ENCODE peak calls at places on chromosomes 7 and 10, in eight cellular contexts. One of them, this sample, is unnamed.

GRCh38 chr10:62851449-62851848 is 35.3 kb upstream of the EGR2 start:
- DNase-seq in effector memory CD4-positive, alpha-beta T cell: no peak
- DNase-seq in ascending aorta: no peak
- DNase-seq in neuronal stem cell: no peak
- DNase-seq in DND-41: no peak
- DNase-seq in left ventricle myocardium inferior: no peak
- DNase-seq in tibial nerve: no peak
- DNase-seq in fibroblast of lung: peak; percentile 32
- DNase-seq in this sample: no peak

GRCh38 chr10:101816913-101817541 is 1.2 kb downstream of the OGA start:
- DNase-seq in effector memory CD4-positive, alpha-beta T cell: no peak
- DNase-seq in ascending aorta: no peak
- DNase-seq in neuronal stem cell: no peak
- DNase-seq in DND-41: no peak
- DNase-seq in left ventricle myocardium inferior: no peak
- DNase-seq in tibial nerve: no peak
- DNase-seq in fibroblast of lung: no peak
- DNase-seq in this sample: no peak

GRCh38 chr10:22479419-22479818 is 134.1 kb downstream of the SPAG6 start:
- DNase-seq in effector memory CD4-positive, alpha-beta T cell: no peak
- DNase-seq in ascending aorta: no peak
- DNase-seq in neuronal stem cell: no peak
- DNase-seq in DND-41: peak; percentile 68
- DNase-seq in left ventricle myocardium inferior: peak; percentile 34
- DNase-seq in tibial nerve: no peak
- DNase-seq in fibroblast of lung: peak; percentile 44
- DNase-seq in this sample: no peak

GRCh38 chr10:44980309-44981171 is 1.9 kb upstream of the DEPP1 start:
- DNase-seq in effector memory CD4-positive, alpha-beta T cell: no peak
- DNase-seq in ascending aorta: no peak
- DNase-seq in neuronal stem cell: no peak
- DNase-seq in DND-41: no peak
- DNase-seq in left ventricle myocardium inferior: no peak
- DNase-seq in tibial nerve: no peak
- DNase-seq in fibroblast of lung: no peak
- DNase-seq in this sample: no peak

GRCh38 chr7:11923376-11923922 is 91.5 kb upstream of the THSD7A start:
- DNase-seq in effector memory CD4-positive, alpha-beta T cell: no peak
- DNase-seq in ascending aorta: no peak
- DNase-seq in neuronal stem cell: no peak
- DNase-seq in DND-41: no peak
- DNase-seq in left ventricle myocardium inferior: no peak
- DNase-seq in tibial nerve: no peak
- DNase-seq in fibroblast of lung: peak; percentile 2
- DNase-seq in this sample: no peak

GRCh38 chr10:49749144-49749543 is 13.0 kb downstream of the OGDHL start:
- DNase-seq in effector memory CD4-positive, alpha-beta T cell: no peak
- DNase-seq in ascending aorta: peak; percentile 24
- DNase-seq in neuronal stem cell: no peak
- DNase-seq in DND-41: no peak
- DNase-seq in left ventricle myocardium inferior: no peak
- DNase-seq in tibial nerve: no peak
- DNase-seq in fibroblast of lung: no peak
- DNase-seq in this sample: no peak

GRCh38 chr7:141709749-141710148 is 1.6 kb downstream of the WEE2 start:
- DNase-seq in effector memory CD4-positive, alpha-beta T cell: no peak
- DNase-seq in ascending aorta: no peak
- DNase-seq in neuronal stem cell: no peak
- DNase-seq in DND-41: no peak
- DNase-seq in left ventricle myocardium inferior: no peak
- DNase-seq in tibial nerve: no peak
- DNase-seq in fibroblast of lung: no peak
- DNase-seq in this sample: no peak

GRCh38 chr7:79361214-79361613 is 92.3 kb downstream of the MAGI2 start:
- DNase-seq in effector memory CD4-positive, alpha-beta T cell: no peak
- DNase-seq in ascending aorta: no peak
- DNase-seq in neuronal stem cell: no peak
- DNase-seq in DND-41: no peak
- DNase-seq in left ventricle myocardium inferior: no peak
- DNase-seq in tibial nerve: no peak
- DNase-seq in fibroblast of lung: no peak
- DNase-seq in this sample: no peak

GRCh38 chr7:42283553-42283952 is 46.5 kb upstream of the GLI3 start:
- DNase-seq in effector memory CD4-positive, alpha-beta T cell: no peak
- DNase-seq in ascending aorta: no peak
- DNase-seq in neuronal stem cell: no peak
- DNase-seq in DND-41: no peak
- DNase-seq in left ventricle myocardium inferior: no peak
- DNase-seq in tibial nerve: no peak
- DNase-seq in fibroblast of lung: peak; percentile 65
- DNase-seq in this sample: no peak

GRCh38 chr7:19009936-19010280 is 107.5 kb downstream of the TWIST1 start:
- DNase-seq in effector memory CD4-positive, alpha-beta T cell: no peak
- DNase-seq in ascending aorta: no peak
- DNase-seq in neuronal stem cell: no peak
- DNase-seq in DND-41: no peak
- DNase-seq in left ventricle myocardium inferior: no peak
- DNase-seq in tibial nerve: no peak
- DNase-seq in fibroblast of lung: peak; percentile 81
- DNase-seq in this sample: no peak

GRCh38 chr10:14253711-14254110 is 77.0 kb downstream of the FRMD4A start:
- DNase-seq in effector memory CD4-positive, alpha-beta T cell: no peak
- DNase-seq in ascending aorta: no peak
- DNase-seq in neuronal stem cell: no peak
- DNase-seq in DND-41: no peak
- DNase-seq in left ventricle myocardium inferior: no peak
- DNase-seq in tibial nerve: no peak
- DNase-seq in fibroblast of lung: no peak
- DNase-seq in this sample: no peak

GRCh38 chr7:138553805-138554204 is 93.7 kb downstream of the TRIM24 start:
- DNase-seq in effector memory CD4-positive, alpha-beta T cell: no peak
- DNase-seq in ascending aorta: no peak
- DNase-seq in neuronal stem cell: no peak
- DNase-seq in DND-41: no peak
- DNase-seq in left ventricle myocardium inferior: no peak
- DNase-seq in tibial nerve: no peak
- DNase-seq in fibroblast of lung: no peak
- DNase-seq in this sample: no peak

GRCh38 chr10:3330687-3331086 is 158.1 kb upstream of the PITRM1 start:
- DNase-seq in effector memory CD4-positive, alpha-beta T cell: no peak
- DNase-seq in ascending aorta: no peak
- DNase-seq in neuronal stem cell: no peak
- DNase-seq in DND-41: no peak
- DNase-seq in left ventricle myocardium inferior: no peak
- DNase-seq in tibial nerve: peak; percentile 62
- DNase-seq in fibroblast of lung: peak; percentile 79
- DNase-seq in this sample: peak; percentile 72

GRCh38 chr10:72255977-72256729 is 17.6 kb upstream of the DDIT4 start:
- DNase-seq in effector memory CD4-positive, alpha-beta T cell: no peak
- DNase-seq in ascending aorta: no peak
- DNase-seq in neuronal stem cell: no peak
- DNase-seq in DND-41: no peak
- DNase-seq in left ventricle myocardium inferior: no peak
- DNase-seq in tibial nerve: no peak
- DNase-seq in fibroblast of lung: no peak
- DNase-seq in this sample: no peak

GRCh38 chr10:72254891-72255568 is 18.7 kb upstream of the DDIT4 start:
- DNase-seq in effector memory CD4-positive, alpha-beta T cell: no peak
- DNase-seq in ascending aorta: peak; percentile 96
- DNase-seq in neuronal stem cell: peak; percentile 44
- DNase-seq in DND-41: peak; percentile 51
- DNase-seq in left ventricle myocardium inferior: peak; percentile 94
- DNase-seq in tibial nerve: peak; percentile 91
- DNase-seq in fibroblast of lung: peak; percentile 95
- DNase-seq in this sample: peak; percentile 57

GRCh38 chr10:72258617-72259016 is 15.1 kb upstream of the DDIT4 start:
- DNase-seq in effector memory CD4-positive, alpha-beta T cell: no peak
- DNase-seq in ascending aorta: no peak
- DNase-seq in neuronal stem cell: no peak
- DNase-seq in DND-41: no peak
- DNase-seq in left ventricle myocardium inferior: no peak
- DNase-seq in tibial nerve: no peak
- DNase-seq in fibroblast of lung: no peak
- DNase-seq in this sample: no peak

GRCh38 chr10:72259491-72260214 is 14.1 kb upstream of the DDIT4 start:
- DNase-seq in effector memory CD4-positive, alpha-beta T cell: no peak
- DNase-seq in ascending aorta: no peak
- DNase-seq in neuronal stem cell: no peak
- DNase-seq in DND-41: peak; percentile 33
- DNase-seq in left ventricle myocardium inferior: no peak
- DNase-seq in tibial nerve: no peak
- DNase-seq in fibroblast of lung: peak; percentile 96
- DNase-seq in this sample: peak; percentile 64

DNA sequence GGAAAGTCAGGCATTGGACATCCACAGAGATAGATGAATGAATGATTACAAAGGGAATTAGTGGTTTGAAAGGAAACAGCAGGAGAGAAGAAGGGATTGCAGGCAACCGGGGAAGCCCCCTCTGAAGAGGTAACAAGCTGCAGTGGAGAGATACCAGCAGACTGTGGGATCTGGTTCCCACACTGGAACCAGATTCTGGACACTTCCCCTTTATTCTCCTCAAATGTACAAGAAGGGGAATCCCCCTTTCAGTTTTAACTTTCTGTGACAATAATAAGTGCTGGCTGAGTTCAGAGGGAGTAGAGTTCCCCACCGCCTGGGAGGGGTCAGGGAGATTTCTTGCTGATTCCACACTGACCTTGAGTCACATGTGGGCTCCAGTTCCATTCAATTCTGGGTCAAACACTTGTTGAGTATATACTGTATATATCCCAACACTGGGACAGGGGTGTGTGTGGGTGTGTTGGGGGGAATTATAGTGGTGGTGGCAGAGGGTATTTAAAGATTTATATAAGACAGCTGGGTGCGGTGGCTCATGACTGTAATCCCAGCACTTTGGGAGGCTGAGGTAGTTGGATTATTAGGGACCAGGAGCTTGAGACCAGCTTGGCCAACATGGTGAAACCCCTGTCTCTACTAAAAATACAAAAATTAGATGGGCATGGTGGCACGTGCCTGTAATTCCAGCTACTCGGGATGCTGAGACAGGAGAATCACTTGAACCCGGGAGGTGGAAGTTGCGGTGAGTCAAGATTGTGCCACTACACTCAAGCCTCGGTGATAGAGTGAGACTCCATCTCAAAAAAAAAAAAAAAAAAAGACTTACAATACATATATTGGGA is 16.5 kb upstream of the DDIT4 start:
- DNase-seq in effector memory CD4-positive, alpha-beta T cell: no peak
- DNase-seq in ascending aorta: no peak
- DNase-seq in neuronal stem cell: no peak
- DNase-seq in DND-41: no peak
- DNase-seq in left ventricle myocardium inferior: peak; percentile 47
- DNase-seq in tibial nerve: no peak
- DNase-seq in fibroblast of lung: peak; percentile 47
- DNase-seq in this sample: peak; percentile 28
- H3K27ac ChIP-seq in effector memory CD4-positive, alpha-beta T cell: no peak overlapping the region
- H3K27ac ChIP-seq in ascending aorta: peak overlapping the region; percentile 91
- H3K27ac ChIP-seq in neuronal stem cell: peak overlapping the region; percentile 45
- H3K27ac ChIP-seq in DND-41: no peak overlapping the region
- H3K27ac ChIP-seq in left ventricle myocardium inferior: peak overlapping the region; percentile 97
- H3K27ac ChIP-seq in tibial nerve: peak overlapping the region; percentile 99
- H3K27ac ChIP-seq in fibroblast of lung: no peak overlapping the region
- H3K27ac ChIP-seq in this sample: no peak overlapping the region

GRCh38 chr7:68760556-68760955 is 837.7 kb upstream of the AUTS2 start:
- DNase-seq in effector memory CD4-positive, alpha-beta T cell: no peak
- DNase-seq in ascending aorta: no peak
- DNase-seq in neuronal stem cell: no peak
- DNase-seq in DND-41: no peak
- DNase-seq in left ventricle myocardium inferior: no peak
- DNase-seq in tibial nerve: no peak
- DNase-seq in fibroblast of lung: no peak
- DNase-seq in this sample: no peak
- H3K4me3 ChIP-seq in effector memory CD4-positive, alpha-beta T cell: no peak overlapping the region
- H3K4me3 ChIP-seq in ascending aorta: no peak overlapping the region
- H3K4me3 ChIP-seq in neuronal stem cell: no peak overlapping the region
- H3K4me3 ChIP-seq in DND-41: no peak overlapping the region
- H3K4me3 ChIP-seq in left ventricle myocardium inferior: no peak overlapping the region
- H3K4me3 ChIP-seq in tibial nerve: no peak overlapping the region
- H3K4me3 ChIP-seq in fibroblast of lung: no peak overlapping the region
- H3K4me3 ChIP-seq in this sample: no peak overlapping the region

DNA sequence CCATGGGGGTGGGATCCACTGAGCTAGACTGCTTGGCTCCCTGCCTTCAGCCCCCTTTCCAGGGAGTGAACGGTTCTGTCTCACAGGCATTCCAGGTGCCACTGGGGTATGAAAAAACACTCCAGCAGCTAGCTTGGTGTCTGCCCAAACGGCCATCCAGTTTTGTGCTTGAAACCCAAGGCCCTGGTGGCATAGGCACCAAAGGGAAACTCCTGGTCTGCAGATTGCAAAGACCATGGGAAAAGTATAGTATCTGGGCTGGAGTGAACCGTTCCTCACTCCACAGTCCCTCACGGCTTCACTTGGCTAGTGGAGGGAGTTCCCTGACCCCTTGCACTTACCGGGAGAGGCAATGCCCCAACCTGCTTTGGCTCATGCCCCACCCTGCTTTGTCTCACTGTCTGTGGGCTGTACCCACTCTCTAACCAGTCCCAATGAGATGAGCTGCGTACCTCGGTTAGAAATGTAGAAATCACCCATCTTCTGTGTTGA is 62.7 kb downstream of the PPP1R9A start:
- DNase-seq in effector memory CD4-positive, alpha-beta T cell: no peak
- DNase-seq in ascending aorta: no peak
- DNase-seq in neuronal stem cell: no peak
- DNase-seq in DND-41: no peak
- DNase-seq in left ventricle myocardium inferior: no peak
- DNase-seq in tibial nerve: no peak
- DNase-seq in fibroblast of lung: no peak
- DNase-seq in this sample: no peak
- H3K27ac ChIP-seq in effector memory CD4-positive, alpha-beta T cell: no peak overlapping the region
- H3K27ac ChIP-seq in ascending aorta: no peak overlapping the region
- H3K27ac ChIP-seq in neuronal stem cell: no peak overlapping the region
- H3K27ac ChIP-seq in DND-41: no peak overlapping the region
- H3K27ac ChIP-seq in left ventricle myocardium inferior: no peak overlapping the region
- H3K27ac ChIP-seq in tibial nerve: no peak overlapping the region
- H3K27ac ChIP-seq in fibroblast of lung: no peak overlapping the region
- H3K27ac ChIP-seq in this sample: no peak overlapping the region

DNA sequence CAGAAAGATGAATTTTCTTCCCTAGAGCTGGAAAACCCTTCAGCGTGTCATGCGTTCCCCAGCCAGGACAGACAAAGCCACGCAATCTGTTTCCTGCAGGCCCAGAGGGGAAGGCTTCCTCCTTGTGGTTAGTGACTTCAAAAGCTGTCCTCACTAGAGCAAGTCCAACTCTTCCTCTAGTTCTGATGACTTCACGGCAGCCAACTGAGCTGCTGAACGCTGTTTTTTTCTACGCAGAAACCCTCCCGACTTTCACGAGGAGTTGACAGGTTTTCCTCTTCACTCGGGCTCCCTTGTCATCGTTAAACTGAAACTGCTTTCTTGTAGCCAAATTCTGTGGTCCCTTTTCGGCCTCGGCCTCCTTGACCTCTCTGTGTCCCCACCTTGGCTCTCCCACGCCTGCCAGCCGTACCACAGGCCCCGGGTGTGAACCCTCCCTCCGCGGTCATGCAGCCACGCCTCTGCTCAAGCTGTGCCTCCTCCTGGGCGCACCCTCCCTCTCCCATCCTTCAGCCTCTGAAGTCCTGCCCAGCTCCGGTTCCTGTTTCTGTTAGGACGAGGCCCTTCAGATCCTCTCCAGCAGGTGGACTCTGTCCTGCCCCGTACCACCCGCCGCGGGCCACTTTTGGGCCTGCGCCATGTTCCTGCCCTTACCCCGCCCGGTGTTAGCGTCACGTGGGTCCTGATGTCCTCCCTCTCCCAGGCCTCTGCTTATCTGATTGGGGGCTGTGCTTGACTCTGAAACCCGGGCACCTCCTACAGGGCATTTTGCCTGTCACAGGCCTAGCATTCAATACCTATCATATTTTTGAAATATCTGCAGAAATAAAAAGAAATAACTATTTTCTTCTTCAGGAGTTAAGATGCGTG is 39.3 kb downstream of the CUX1 start:
- DNase-seq in effector memory CD4-positive, alpha-beta T cell: peak; percentile 69
- DNase-seq in ascending aorta: peak; percentile 93
- DNase-seq in neuronal stem cell: no peak
- DNase-seq in DND-41: peak; percentile 81
- DNase-seq in left ventricle myocardium inferior: peak; percentile 89
- DNase-seq in tibial nerve: peak; percentile 67
- DNase-seq in fibroblast of lung: peak; percentile 85
- DNase-seq in this sample: peak; percentile 79
- H3K4me3 ChIP-seq in effector memory CD4-positive, alpha-beta T cell: peak overlapping the region; percentile 66
- H3K4me3 ChIP-seq in ascending aorta: peak overlapping the region; percentile 53
- H3K4me3 ChIP-seq in neuronal stem cell: no peak overlapping the region
- H3K4me3 ChIP-seq in DND-41: peak overlapping the region; percentile 57
- H3K4me3 ChIP-seq in left ventricle myocardium inferior: peak overlapping the region; percentile 60
- H3K4me3 ChIP-seq in tibial nerve: no peak overlapping the region
- H3K4me3 ChIP-seq in fibroblast of lung: peak overlapping the region; percentile 0
- H3K4me3 ChIP-seq in this sample: peak overlapping the region; percentile 15